ENCODE peak calls at places on chromosomes 11 and 22, in six cellular contexts. J, P, L, C, B and O are unnamed samples.

GRCh38 chr22:22210889-22211833 is 33.4 kb upstream of the VPREB1 start:
- DNase-seq in J (no peak), P (no peak), L (no peak), C (no peak), B (no peak), O (no peak)

GRCh38 chr11:122864386-122864785 is 18.2 kb upstream of the JHY start:
- DNase-seq in J (no peak), P (no peak), L (no peak), C (no peak), B (no peak), O (no peak)

GRCh38 chr11:11078344-11078743 is 220.5 kb upstream of the ZBED5 start:
- DNase-seq in J (no peak), P (peak; percentile 46), L (no peak), C (no peak), B (peak; percentile 40), O (no peak)

GRCh38 chr11:14269956-14270355 is 89.0 kb downstream of the RRAS2 start:
- DNase-seq in J (no peak), P (no peak), L (no peak), C (no peak), B (no peak), O (no peak)

GRCh38 chr11:18011633-18012313 is 1.1 kb downstream of the SERGEF start:
- DNase-seq in J (no peak), P (no peak), L (no peak), C (no peak), B (no peak), O (no peak)

GRCh38 chr11:19187880-19188279 is 13.9 kb downstream of the CSRP3 start:
- DNase-seq in J (no peak), P (no peak), L (no peak), C (no peak), B (no peak), O (no peak)

GRCh38 chr11:68690671-68691401 is 6.5 kb downstream of the GAL start:
- DNase-seq in J (no peak), P (no peak), L (no peak), C (no peak), B (no peak), O (no peak)

GRCh38 chr22:21646608-21647590 is 4.8 kb downstream of the SDF2L1 start:
- DNase-seq in J (peak; percentile 80), P (peak; percentile 87), L (peak; percentile 32), C (peak; percentile 83), B (peak; percentile 77), O (no peak)

GRCh38 chr22:20579273-20580120 is 72.1 kb downstream of the MED15 start:
- DNase-seq in J (no peak), P (no peak), L (no peak), C (no peak), B (no peak), O (no peak)

GRCh38 chr11:47163898-47164297 is 12.8 kb downstream of the ARFGAP2 start:
- DNase-seq in J (no peak), P (no peak), L (no peak), C (no peak), B (no peak), O (no peak)

GRCh38 chr11:131511794-131512193 is 141.4 kb downstream of the NTM start:
- DNase-seq in J (no peak), P (no peak), L (no peak), C (peak; percentile 69), B (peak; percentile 9), O (no peak)

GRCh38 chr11:85889676-85890579 is 34.7 kb downstream of the CCDC83 start:
- DNase-seq in J (no peak), P (peak; percentile 43), L (no peak), C (no peak), B (peak; percentile 36), O (no peak)

GRCh38 chr22:43376765-43377485 is 33.8 kb upstream of the SCUBE1 start:
- DNase-seq in J (no peak), P (no peak), L (no peak), C (peak; percentile 50), B (no peak), O (no peak)

GRCh38 chr11:2198621-2199365 is 27.2 kb upstream of the TH start:
- DNase-seq in J (no peak), P (no peak), L (no peak), C (no peak), B (no peak), O (no peak)

GRCh38 chr11:5040876-5041275 is 5.5 kb upstream of the OR52J3 start:
- DNase-seq in J (no peak), P (no peak), L (no peak), C (no peak), B (no peak), O (no peak)

GRCh38 chr11:45599161-45599943 is 66.1 kb downstream of the CHST1 start:
- DNase-seq in J (no peak), P (no peak), L (no peak), C (no peak), B (no peak), O (no peak)

GRCh38 chr11:46367244-46367915 is 14.1 kb upstream of the MDK start:
- DNase-seq in J (peak; percentile 61), P (peak; percentile 84), L (no peak), C (peak; percentile 78), B (peak; percentile 46), O (no peak)

DNA sequence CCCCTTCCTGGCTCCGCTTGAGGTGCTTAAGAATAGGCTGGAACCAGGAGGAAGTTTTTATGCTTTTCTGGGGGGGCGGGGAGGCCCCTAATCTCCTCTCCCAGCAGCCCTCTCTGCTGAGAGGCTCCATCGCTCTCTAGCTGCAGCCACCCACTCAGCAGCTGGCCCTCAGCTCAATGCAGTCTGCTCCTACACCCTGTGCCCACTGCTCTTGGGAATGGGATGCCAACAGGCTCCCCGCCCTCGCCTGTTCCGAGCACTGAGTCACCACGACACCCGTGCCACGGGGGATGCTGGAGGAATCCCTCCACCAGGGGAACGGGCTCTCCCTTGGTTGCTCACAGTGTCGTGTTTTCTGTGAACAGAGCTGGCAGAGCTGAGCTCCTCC is 23.5 kb upstream of the SUSD2 start:
- DNase-seq in J (no peak), P (no peak), L (no peak), C (no peak), B (no peak), O (no peak)
- H3K4me3 ChIP-seq in J (no peak overlapping the region), P (no peak overlapping the region), L (peak overlapping the region; percentile 82), C (peak overlapping the region; percentile 82), B (no peak overlapping the region), O (no peak overlapping the region)

GRCh38 chr11:125164422-125165110 is at the start of gene PKNOX2:
- DNase-seq in J (peak; percentile 81), P (peak; percentile 78), L (no peak), C (peak; percentile 73), B (peak; percentile 41), O (peak; percentile 49)

GRCh38 chr11:125166903-125167291 is 2.3 kb downstream of the PKNOX2 start:
- DNase-seq in J (no peak), P (no peak), L (no peak), C (no peak), B (no peak), O (no peak)

GRCh38 chr11:125166347-125166841 is 1.8 kb downstream of the PKNOX2 start:
- DNase-seq in J (no peak), P (no peak), L (no peak), C (no peak), B (no peak), O (no peak)

GRCh38 chr11:125165111-125165663 is 636 bp downstream of the PKNOX2 start:
- DNase-seq in J (peak; percentile 25), P (peak; percentile 57), L (no peak), C (peak; percentile 44), B (no peak), O (no peak)

DNA sequence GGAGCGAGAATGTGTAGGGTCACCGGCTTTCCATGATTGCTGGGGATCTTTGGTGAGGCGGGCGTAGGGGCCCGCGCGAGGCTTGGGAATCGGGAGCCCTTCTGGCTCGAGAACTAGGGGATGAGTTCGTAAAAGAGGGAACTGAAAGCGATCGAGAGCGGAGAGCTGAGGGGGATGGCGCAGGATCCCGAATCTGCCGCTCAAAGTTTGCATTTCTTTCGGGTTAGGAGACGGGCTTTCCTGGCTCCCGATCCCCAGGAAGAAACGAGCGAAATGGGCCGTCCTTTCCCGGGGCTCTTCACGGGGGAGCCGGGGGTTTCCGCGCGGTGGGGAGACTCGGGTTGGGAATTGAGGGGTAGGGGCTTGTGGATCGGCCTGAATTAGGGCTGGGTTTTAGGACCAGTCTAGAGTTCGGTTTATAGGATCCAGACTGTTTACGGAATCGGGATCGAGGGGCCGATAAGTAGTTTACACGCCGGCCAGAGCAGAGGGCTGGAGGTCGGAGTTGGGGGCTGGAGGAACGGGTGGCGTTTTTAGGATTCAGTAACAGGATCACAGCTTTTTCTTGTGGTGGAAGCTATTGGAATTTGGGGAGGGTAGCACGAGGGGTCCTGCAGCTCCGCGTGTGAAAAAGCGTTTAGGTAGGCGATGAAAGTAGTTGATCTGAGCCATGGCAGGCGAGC is 1.3 kb downstream of the PKNOX2 start:
- DNase-seq in J (no peak), P (peak; percentile 42), L (no peak), C (no peak), B (no peak), O (no peak)
- H3K4me3 ChIP-seq in J (peak overlapping the region; percentile 37), P (peak overlapping the region; percentile 36), L (peak overlapping the region; percentile 61), C (peak overlapping the region; percentile 57), B (peak overlapping the region; percentile 57), O (peak overlapping the region; percentile 74)

DNA sequence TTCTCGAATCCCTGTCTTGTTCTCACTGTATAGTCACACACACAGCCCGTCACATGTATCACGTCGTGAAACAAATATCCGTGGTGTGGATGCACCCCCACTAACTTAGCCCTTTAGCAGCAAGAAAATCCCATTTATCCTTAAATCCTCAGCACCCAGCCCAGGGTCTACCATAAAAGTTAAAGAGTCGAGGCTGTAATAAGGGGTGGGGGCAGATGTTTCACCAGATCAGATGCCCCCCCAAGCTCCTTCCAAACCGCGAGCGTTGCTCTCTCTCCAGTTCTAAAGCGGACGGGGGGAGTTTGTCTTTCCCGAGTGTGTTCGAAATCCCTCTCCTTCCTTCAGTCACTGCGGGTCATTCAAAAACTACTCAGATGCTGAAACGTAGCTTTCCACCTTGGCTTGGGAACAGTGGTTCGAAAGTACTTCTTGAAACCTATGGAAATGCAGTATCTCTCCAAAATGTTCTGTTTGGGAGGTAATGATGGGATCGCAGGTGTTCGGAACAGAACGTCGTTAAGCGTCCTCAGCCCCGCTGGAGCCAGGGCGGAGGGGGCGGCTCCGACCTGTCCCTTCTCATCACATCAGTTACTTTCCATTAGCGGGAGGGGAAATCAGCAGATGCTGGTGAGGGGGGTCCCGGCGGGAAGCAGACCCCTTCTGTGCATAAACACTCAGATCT is 156.2 kb downstream of the BRD1 start:
- DNase-seq in J (no peak), P (no peak), L (no peak), C (peak; percentile 3), B (no peak), O (no peak)
- H3K4me3 ChIP-seq in J (no peak overlapping the region), P (no peak overlapping the region), L (peak overlapping the region; percentile 39), C (peak overlapping the region; percentile 40), B (no peak overlapping the region), O (no peak overlapping the region)

DNA sequence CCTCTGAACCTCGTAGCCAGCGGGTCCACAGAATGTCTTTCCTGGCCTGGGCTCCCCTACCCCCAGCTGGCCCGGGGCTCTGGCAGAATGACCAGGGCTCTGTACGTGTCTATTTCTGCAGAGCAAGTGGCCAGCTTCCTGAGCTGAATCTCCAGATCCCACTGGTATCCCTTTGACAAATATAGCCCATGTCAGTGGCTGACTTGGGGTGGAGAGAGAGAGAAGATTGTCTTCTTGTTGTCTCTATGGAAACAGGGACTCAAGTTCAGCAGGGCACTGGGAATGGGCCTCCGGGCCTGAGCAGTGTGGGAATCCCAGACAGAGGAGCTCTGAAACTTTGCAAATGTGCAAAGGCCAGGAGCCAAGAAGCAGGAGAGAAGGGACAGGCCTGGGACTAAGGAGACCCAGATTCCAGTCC is 33.9 kb downstream of the ANO1 start:
- DNase-seq in J (no peak), P (no peak), L (no peak), C (no peak), B (no peak), O (no peak)
- H3K4me3 ChIP-seq in J (no peak overlapping the region), P (no peak overlapping the region), L (no peak overlapping the region), C (no peak overlapping the region), B (no peak overlapping the region), O (no peak overlapping the region)